ENCODE peak calls at places on chromosomes 16 and 17, in five cellular contexts. A is CD4-positive, alpha-beta memory T cell; Q is prostate gland; J is naive thymus-derived CD4-positive, alpha-beta T cell; P is heart left ventricle. M is an unnamed sample. For H3K4me1, the result is how much of the 10 kb centered on the place peaks cover.

GRCh38 chr17:7862692-7863437 is 5.1 kb downstream of the CYB5D1 start:
- DNase-seq in P (no peak), J (no peak), A (peak), Q (peak), M (peak)

GRCh38 chr17:77409282-77410161 is 268.8 kb downstream of the SEC14L1 start:
- DNase-seq in Q (peak), J (no peak), P (peak), A (peak), M (peak)

GRCh38 chr17:58187063-58187462 is 5.5 kb upstream of the EPX start:
- DNase-seq in Q (no peak), J (no peak), P (no peak), A (no peak), M (no peak)

GRCh38 chr16:16045311-16045710 is 95.9 kb downstream of the ABCC1 start:
- DNase-seq in A (no peak), Q (no peak), J (no peak), P (no peak), M (no peak)

GRCh38 chr17:77808663-77809425 is 149.7 kb upstream of the TNRC6C start:
- DNase-seq in A (no peak), Q (no peak), J (no peak), P (peak), M (no peak)

GRCh38 chr17:56913000-56913866 is 616 bp downstream of the TRIM25 start:
- DNase-seq in Q (peak), P (peak), A (no peak), J (no peak), M (no peak)

GRCh38 chr17:14340968-14341412 is 40.1 kb downstream of the HS3ST3B1 start:
- DNase-seq in A (no peak), J (no peak), Q (no peak), P (no peak), M (no peak)

GRCh38 chr17:81404557-81405165 is 9.4 kb downstream of the BAHCC1 start:
- DNase-seq in J (no peak), A (no peak), P (no peak), Q (no peak), M (no peak)

GRCh38 chr16:54462151-54462651 is 175.6 kb upstream of the IRX3 start:
- DNase-seq in Q (no peak), P (no peak), A (no peak), J (no peak), M (no peak)

GRCh38 chr17:73324711-73325526 is 13.1 kb upstream of the CDC42EP4 start:
- DNase-seq in Q (no peak), A (no peak), P (no peak), J (no peak), M (no peak)

GRCh38 chr16:67014641-67015315 is 14.2 kb upstream of the CBFB start:
- DNase-seq in A (no peak), P (no peak), Q (no peak), J (no peak), M (no peak)

GRCh38 chr16:85562102-85562786 is 50.9 kb upstream of the GSE1 start:
- DNase-seq in J (no peak), Q (no peak), P (no peak), A (no peak), M (no peak)

DNA sequence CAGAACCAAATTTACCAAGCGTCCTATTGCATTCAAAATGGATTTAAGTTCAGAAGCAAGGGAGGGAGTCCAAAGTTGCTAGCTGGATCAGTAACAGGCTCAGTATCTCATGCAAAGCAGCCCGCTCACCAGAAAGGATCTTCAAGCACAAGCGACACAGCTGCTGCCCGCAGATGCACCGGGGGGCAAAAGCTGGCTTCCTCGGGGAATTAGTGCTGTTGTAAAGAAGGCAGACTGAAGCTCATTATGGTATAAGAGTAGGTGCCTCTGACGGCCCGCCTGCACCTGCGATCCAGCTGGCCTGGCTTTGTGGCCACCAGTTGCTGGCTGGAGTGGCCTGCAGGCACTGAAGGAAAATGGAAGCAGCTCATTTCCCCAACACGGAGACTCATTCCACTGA is 128.4 kb upstream of the RCVRN start:
- DNase-seq in A (no peak), P (no peak), J (no peak), Q (no peak), M (no peak)
- H3K4me3 ChIP-seq in A (no peak), P (peak), J (no peak), Q (no peak), M (no peak)

DNA sequence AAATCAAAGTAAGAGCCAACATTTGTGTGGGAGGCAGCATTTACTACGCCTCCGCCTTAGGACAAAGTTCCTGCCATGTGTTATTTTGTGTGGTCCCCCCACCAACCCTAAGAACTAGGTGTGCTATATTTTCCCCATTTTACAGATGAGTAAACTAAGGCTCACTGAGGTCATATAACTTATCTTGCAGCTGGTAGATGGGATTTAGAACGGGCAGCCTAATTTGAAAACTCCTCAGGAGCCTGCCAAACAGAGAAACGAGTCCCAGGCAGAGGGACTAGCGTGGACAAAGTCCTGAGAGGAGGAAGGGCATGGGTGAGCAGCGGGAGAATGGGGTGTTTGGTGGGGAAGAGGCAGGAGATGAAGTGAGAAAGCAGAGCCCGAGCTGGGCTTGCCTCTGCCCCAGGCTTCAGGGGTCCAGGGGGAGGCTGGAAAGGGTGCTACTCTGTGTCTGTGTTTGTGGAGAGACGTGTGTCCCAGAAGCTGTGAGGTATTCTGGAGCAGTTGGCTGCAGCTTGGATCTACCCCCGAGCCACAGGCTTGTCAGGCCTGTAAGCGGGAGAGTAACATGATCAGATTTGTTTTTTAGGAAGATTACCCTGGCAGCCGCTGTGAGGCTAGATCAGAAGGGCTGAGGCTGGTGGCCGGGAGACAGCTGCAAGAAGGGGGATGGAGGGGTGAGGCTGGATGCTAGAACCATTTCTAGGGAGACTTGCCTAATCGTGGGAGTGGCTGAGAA is 5.0 kb downstream of the MLLT6 start:
- DNase-seq in J (no peak), Q (no peak), A (no peak), P (no peak), M (no peak)
- H3K4me1 ChIP-seq in J (under half), Q (under half), A (under half), P (under half), M (under half)

GRCh38 chr17:50866261-50866949 is at the start of gene TOB1:
- DNase-seq in P (peak), Q (peak), J (peak), A (peak), M (peak)

GRCh38 chr17:50865060-50865867 is 890 bp downstream of the TOB1 start:
- DNase-seq in P (peak), A (peak), Q (peak), J (peak), M (peak)

GRCh38 chr17:50866950-50867855 is 1.0 kb upstream of the TOB1 start:
- DNase-seq in A (peak), P (peak), J (peak), Q (peak), M (peak)

GRCh38 chr17:50864747-50865059 is 1.5 kb downstream of the TOB1 start:
- DNase-seq in J (no peak), Q (no peak), A (no peak), P (no peak), M (no peak)

DNA sequence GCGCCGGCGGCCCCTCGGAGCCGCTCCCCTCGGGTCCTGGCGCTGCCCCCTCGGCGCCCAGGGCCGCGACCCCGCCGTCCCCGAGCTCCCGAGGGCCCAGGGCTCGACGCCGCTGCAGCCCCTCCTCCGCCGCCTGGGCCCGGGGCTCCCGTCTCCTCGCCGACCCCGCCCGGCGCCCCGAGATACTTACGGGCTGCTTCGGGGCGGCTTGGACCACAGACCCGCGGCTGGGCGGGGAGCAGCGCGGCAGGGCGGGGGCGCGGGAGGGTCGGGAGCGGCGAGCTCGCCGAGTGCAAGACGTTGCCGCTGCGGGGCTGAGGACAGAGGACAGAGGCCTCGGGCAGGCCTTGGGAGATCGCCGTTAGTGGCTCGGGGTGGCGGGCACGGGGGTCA is 290 bp downstream of the TOB1 start:
- DNase-seq in Q (no peak), A (no peak), J (no peak), P (no peak), M (no peak)
- H3K4me3 ChIP-seq in Q (peak), A (no peak), J (peak), P (peak), M (peak)

GRCh38 chr17:45427181-45427835 is 5.4 kb downstream of the ARHGAP27 start:
- DNase-seq in Q (no peak), P (no peak), J (no peak), A (no peak), M (no peak)
- H3K4me1 ChIP-seq in Q (under half), P (under half), J (under half), A (under half), M (under half)

DNA sequence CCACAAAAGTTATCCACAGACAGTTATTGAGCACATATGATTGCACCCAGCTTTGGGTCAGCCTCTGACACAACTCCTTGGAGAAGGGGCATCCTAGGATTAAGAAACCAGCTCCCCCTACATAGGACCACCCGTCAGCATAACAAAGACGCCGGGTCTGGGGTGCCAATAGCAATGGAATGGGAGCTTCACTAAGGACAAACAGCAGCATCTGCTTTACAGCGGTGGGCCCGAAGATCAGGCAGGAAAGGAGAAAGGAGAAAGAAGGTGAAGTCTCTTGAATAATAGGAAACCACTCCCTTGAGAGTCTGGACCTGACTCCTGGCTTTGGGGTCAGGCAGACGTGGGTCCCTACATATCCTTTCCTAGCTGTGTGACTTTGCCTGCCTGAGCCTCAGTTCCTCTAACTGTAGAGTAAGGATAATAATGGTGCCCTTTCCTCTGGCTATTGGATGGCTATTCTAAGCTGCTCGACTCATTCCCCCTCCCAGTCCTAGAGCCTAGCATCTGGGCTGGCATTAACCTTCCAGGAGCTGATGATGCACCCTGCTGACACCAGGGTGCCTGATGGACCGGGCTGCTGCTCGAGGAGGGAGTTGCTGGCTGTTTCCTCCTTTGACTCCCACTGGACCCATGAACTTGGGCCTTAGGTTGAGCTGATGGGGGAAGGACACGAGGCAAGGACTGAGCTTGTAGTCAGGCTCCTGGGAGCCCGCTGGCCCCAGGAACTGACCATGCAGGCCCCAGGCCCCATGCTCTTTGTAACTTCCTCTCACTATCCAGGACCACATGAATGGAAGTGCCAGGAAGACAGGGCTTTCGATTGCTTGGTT is 94.2 kb downstream of the C16orf78 start:
- DNase-seq in Q (no peak), A (no peak), P (no peak), J (peak), M (no peak)
- H3K4me3 ChIP-seq in Q (no peak), A (no peak), P (no peak), J (no peak), M (no peak)

GRCh38 chr16:2690852-2691251 is 8.5 kb downstream of the KCTD5 start:
- DNase-seq in Q (no peak), P (no peak), J (no peak), A (no peak), M (no peak)

GRCh38 chr16:2682209-2683021 is at the start of gene KCTD5:
- DNase-seq in A (peak), P (peak), J (peak), Q (peak), M (peak)

GRCh38 chr16:2687531-2688308 is 5.4 kb downstream of the KCTD5 start:
- DNase-seq in A (no peak), Q (no peak), J (no peak), P (peak), M (no peak)

GRCh38 chr16:2689968-2690830 is 7.9 kb downstream of the KCTD5 start:
- DNase-seq in P (no peak), A (no peak), J (no peak), Q (no peak), M (no peak)

GRCh38 chr16:2686912-2687507 is 4.7 kb downstream of the KCTD5 start:
- DNase-seq in A (no peak), Q (no peak), J (peak), P (peak), M (no peak)
- H3K4me1 ChIP-seq in A (under half), Q (under half), J (under half), P (under half), M (under half)